ENCODE peak calls at places on chromosomes 1 and 21, in seven cellular contexts. F, W, Y, C, Z, M and K are unnamed samples.

GRCh38 chr1:87833158-87833557 is 504.5 kb downstream of the LMO4 start:
- DNase-seq in F (no peak), W (no peak), Y (no peak), C (no peak), Z (no peak), M (no peak), K (no peak)

GRCh38 chr1:170823120-170823519 is 112.2 kb upstream of the MROH9 start:
- DNase-seq in F (no peak), W (no peak), Y (no peak), C (no peak), Z (no peak), M (no peak), K (no peak)

GRCh38 chr1:82153282-82153630 is 352.5 kb downstream of the ADGRL2 start:
- DNase-seq in F (no peak), W (no peak), Y (no peak), C (no peak), Z (no peak), M (no peak), K (no peak)

GRCh38 chr1:5886541-5887435 is 105.4 kb downstream of the NPHP4 start:
- DNase-seq in F (no peak), W (no peak), Y (no peak), C (no peak), Z (no peak), M (no peak), K (no peak)

GRCh38 chr1:112344754-112345423 is 51.1 kb upstream of the CTTNBP2NL start:
- DNase-seq in F (no peak), W (no peak), Y (no peak), C (no peak), Z (no peak), M (no peak), K (no peak)

GRCh38 chr1:37477198-37477931 is 3.0 kb downstream of the ZC3H12A start:
- DNase-seq in F (peak), W (peak), Y (peak), C (peak), Z (peak), M (peak), K (no peak)

GRCh38 chr1:229408458-229409037 is 25.3 kb downstream of the ACTA1 start:
- DNase-seq in F (no peak), W (no peak), Y (no peak), C (peak), Z (no peak), M (no peak), K (no peak)

GRCh38 chr1:44044071-44044801 is 13.0 kb upstream of the SLC6A9 start:
- DNase-seq in F (no peak), W (no peak), Y (no peak), C (no peak), Z (no peak), M (no peak), K (no peak)

GRCh38 chr1:179340915-179341314 is 24.9 kb upstream of the AXDND1 start:
- DNase-seq in F (no peak), W (no peak), Y (no peak), C (no peak), Z (no peak), M (no peak), K (no peak)

GRCh38 chr1:43558346-43558841 is 27.7 kb downstream of the PTPRF start:
- DNase-seq in F (no peak), W (no peak), Y (no peak), C (peak), Z (peak), M (no peak), K (no peak)

GRCh38 chr1:50268049-50268448 is 155.2 kb downstream of the DMRTA2 start:
- DNase-seq in F (no peak), W (no peak), Y (no peak), C (peak), Z (peak), M (no peak), K (peak)

GRCh38 chr1:238406098-238406497 is 515.4 kb upstream of the ZP4 start:
- DNase-seq in F (no peak), W (no peak), Y (no peak), C (no peak), Z (no peak), M (no peak), K (no peak)

GRCh38 chr1:79259390-79260336 is 253.1 kb upstream of the ADGRL4 start:
- DNase-seq in F (no peak), W (no peak), Y (no peak), C (peak), Z (peak), M (no peak), K (peak)

GRCh38 chr1:151393583-151393982 is 5.8 kb upstream of the PSMB4 start:
- DNase-seq in F (no peak), W (no peak), Y (no peak), C (no peak), Z (no peak), M (no peak), K (no peak)

GRCh38 chr21:35616090-35616489 is 444.2 kb downstream of the SETD4 start:
- DNase-seq in F (no peak), W (no peak), Y (no peak), C (no peak), Z (peak), M (no peak), K (no peak)

GRCh38 chr1:226908913-226909312 is 31.2 kb upstream of the COQ8A start:
- DNase-seq in F (no peak), W (no peak), Y (no peak), C (no peak), Z (no peak), M (no peak), K (no peak)

GRCh38 chr1:177210071-177210470 is 39.3 kb downstream of the BRINP2 start:
- DNase-seq in F (no peak), W (no peak), Y (no peak), C (no peak), Z (no peak), M (no peak), K (no peak)

GRCh38 chr1:169892819-169893644 is 664 bp downstream of the SCYL3 start:
- DNase-seq in F (no peak), W (no peak), Y (peak), C (peak), Z (peak), M (no peak), K (no peak)

GRCh38 chr1:53715478-53715877 is 23.5 kb downstream of the GLIS1 start:
- DNase-seq in F (no peak), W (no peak), Y (no peak), C (peak), Z (peak), M (no peak), K (peak)

GRCh38 chr1:983736-984475 is 2.0 kb upstream of the PERM1 start:
- DNase-seq in F (peak), W (peak), Y (peak), C (peak), Z (no peak), M (peak), K (peak)

GRCh38 chr21:46661211-46661625 is 25.7 kb downstream of the PRMT2 start:
- DNase-seq in F (peak), W (peak), Y (peak), C (peak), Z (peak), M (peak), K (peak)

GRCh38 chr1:186819140-186819539 is 9.6 kb upstream of the PLA2G4A start:
- DNase-seq in F (no peak), W (no peak), Y (no peak), C (no peak), Z (peak), M (no peak), K (no peak)

GRCh38 chr1:13543927-13544556 is 30.2 kb upstream of the LRRC38 start:
- DNase-seq in F (no peak), W (peak), Y (peak), C (peak), Z (no peak), M (no peak), K (peak)

GRCh38 chr1:12001249-12001917 is 17.9 kb upstream of the MIIP start:
- DNase-seq in F (peak), W (no peak), Y (peak), C (peak), Z (peak), M (peak), K (no peak)